ENCODE peak calls at places on chromosomes 5 and 9, in nine cellular contexts. N is IMR-90, D is NCI-H2171 treated with DMSO at 0.1 percent for 48 hours, U is spleen, F is HCEC 1CT, E is iPS-NIHi11, V is HT1080, A is neural crest cell, Y is caudate nucleus. T is an unnamed sample.

GRCh38 chr9:21744874-21745273 is 57.6 kb upstream of the MTAP start:
- DNase-seq in A (no peak), F (peak), Y (no peak), D (no peak), U (no peak), V (no peak), E (no peak), N (peak), T (no peak)

GRCh38 chr5:117645400-117645799 is 1070.8 kb upstream of the SEMA6A start:
- DNase-seq in U (no peak), E (no peak), N (no peak), D (no peak), V (no peak), F (no peak), A (no peak), Y (no peak), T (no peak)

GRCh38 chr5:136560111-136560510 is 194.8 kb upstream of the TRPC7 start:
- DNase-seq in N (no peak), V (no peak), A (no peak), F (no peak), D (no peak), Y (no peak), U (no peak), E (no peak), T (no peak)

GRCh38 chr9:109906766-109907382 is 126.9 kb downstream of the PALM2AKAP2 start:
- DNase-seq in F (peak), U (no peak), A (no peak), V (peak), N (peak), E (no peak), D (no peak), Y (no peak), T (no peak)

GRCh38 chr5:6682239-6682638 is 31.0 kb upstream of the TENT4A start:
- DNase-seq in V (no peak), Y (no peak), D (no peak), U (no peak), E (peak), F (no peak), A (no peak), N (no peak), T (no peak)

GRCh38 chr5:124773291-124774001 is 27.0 kb upstream of the ZNF608 start:
- DNase-seq in F (no peak), U (no peak), A (peak), D (no peak), E (no peak), N (no peak), Y (no peak), V (no peak), T (no peak)

GRCh38 chr9:113631811-113632665 is 168.5 kb downstream of the RGS3 start:
- DNase-seq in F (no peak), D (no peak), V (no peak), Y (no peak), A (no peak), E (no peak), U (peak), N (no peak), T (no peak)

GRCh38 chr5:172245823-172246222 is 37.7 kb downstream of the UBTD2 start:
- DNase-seq in U (no peak), A (no peak), F (peak), D (no peak), Y (no peak), E (no peak), V (no peak), N (no peak), T (no peak)

GRCh38 chr5:148998174-148998797 is 64.6 kb downstream of the SH3TC2 start:
- DNase-seq in F (peak), V (peak), D (no peak), N (peak), A (peak), E (peak), U (no peak), Y (no peak), T (peak)

GRCh38 chr5:60797482-60798153 is 46.5 kb downstream of the ELOVL7 start:
- DNase-seq in E (no peak), A (no peak), U (no peak), N (no peak), F (no peak), Y (no peak), V (no peak), D (no peak), T (peak)

GRCh38 chr5:67215592-67216471 is 19.2 kb upstream of the CD180 start:
- DNase-seq in E (no peak), U (peak), N (peak), D (no peak), A (no peak), V (no peak), F (no peak), Y (no peak), T (no peak)

GRCh38 chr9:75378036-75378435 is 289.7 kb downstream of the OSTF1 start:
- DNase-seq in D (no peak), V (peak), U (no peak), N (no peak), F (no peak), E (no peak), A (no peak), Y (no peak), T (no peak)

GRCh38 chr5:150044334-150044681 is 42.0 kb downstream of the CSF1R start:
- DNase-seq in E (no peak), A (no peak), V (peak), U (no peak), D (no peak), N (peak), Y (no peak), F (peak), T (no peak)

GRCh38 chr5:143576721-143577484 is 173.4 kb upstream of the NR3C1 start:
- DNase-seq in F (peak), A (no peak), N (peak), Y (no peak), U (no peak), V (peak), E (no peak), D (no peak), T (no peak)

GRCh38 chr5:139863361-139863760 is 67.8 kb downstream of the PSD2 start:
- DNase-seq in D (no peak), N (no peak), F (no peak), U (no peak), Y (peak), A (no peak), E (no peak), V (no peak), T (no peak)

T was measured in iPS DF 19.7.